ENCODE peak calls at places on chromosomes 4 and X, in nine cellular contexts. C, K, F, T, N, M, W, V and R are unnamed samples.

GRCh38 chr4:162700815-162701361 is 465.8 kb downstream of the NAF1 start:
- DNase-seq in V (no peak), N (no peak), W (no peak), M (no peak), F (no peak), C (no peak), T (no peak), K (no peak), R (no peak)

GRCh38 chr4:5899396-5899795 is 6.5 kb upstream of the CRMP1 start:
- DNase-seq in N (no peak), V (no peak), K (no peak), F (no peak), M (no peak), W (no peak), C (no peak), T (no peak), R (no peak)

GRCh38 chr4:147596377-147596776 is 20.8 kb upstream of the TMEM184C start:
- DNase-seq in K (no peak), M (no peak), N (no peak), T (peak; percentile 32), C (no peak), F (no peak), V (no peak), W (no peak), R (no peak)

GRCh38 chrX:68842781-68843581 is 14.2 kb downstream of the EFNB1 start:
- DNase-seq in W (peak; percentile 77), F (no peak), C (no peak), N (no peak), M (no peak), T (peak; percentile 60), K (no peak), V (no peak), R (no peak)

GRCh38 chrX:45524805-45525204 is 324.1 kb upstream of the DIPK2B start:
- DNase-seq in C (no peak), V (no peak), F (no peak), T (peak; percentile 17), W (no peak), K (no peak), M (no peak), N (no peak), R (no peak)

GRCh38 chr4:34731045-34731444 is 1513.3 kb downstream of the ARAP2 start:
- DNase-seq in C (no peak), F (no peak), V (peak; percentile 10), W (no peak), M (no peak), K (no peak), N (no peak), T (no peak), R (no peak)

GRCh38 chr4:165208741-165209388 is 1.5 kb downstream of the KLHL2 start:
- DNase-seq in C (no peak), W (no peak), F (no peak), M (no peak), K (no peak), V (no peak), T (peak; percentile 32), N (no peak), R (no peak)

GRCh38 chrX:23935116-23935515 is 27.3 kb downstream of the CXorf58 start:
- DNase-seq in M (no peak), W (no peak), K (no peak), F (no peak), V (no peak), N (no peak), T (no peak), C (no peak), R (no peak)

DNA sequence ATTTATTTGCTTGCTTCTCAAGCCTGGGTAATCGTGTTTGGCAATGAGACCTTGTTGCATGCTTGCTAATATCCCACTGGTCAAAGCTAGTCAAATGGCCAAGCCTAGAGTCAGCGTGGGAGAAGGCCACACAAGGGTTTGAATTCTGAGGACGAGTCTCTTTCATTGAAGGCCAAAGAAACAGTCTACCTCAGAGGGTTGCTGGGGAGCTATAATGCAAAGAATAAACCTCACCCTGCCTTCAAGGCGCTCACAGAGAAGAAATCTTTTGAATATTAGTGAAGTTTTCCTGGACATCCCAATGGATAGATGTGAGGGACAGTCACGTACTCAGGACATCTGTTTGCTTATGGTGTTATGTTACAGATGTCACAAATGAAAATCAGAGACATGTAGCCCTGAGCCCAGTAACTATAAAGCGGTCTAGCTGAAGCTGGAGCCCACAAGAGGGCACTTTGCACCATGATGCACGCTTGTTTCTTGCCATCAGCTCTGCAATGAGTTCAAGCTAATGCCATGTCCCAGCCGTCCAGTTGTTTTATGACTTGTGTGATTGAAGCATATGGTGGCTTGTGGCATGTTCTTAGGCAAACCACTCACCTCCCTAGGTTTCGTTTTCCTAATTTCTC is 1.1 kb upstream of the TLR3 start:
- DNase-seq in F (no peak), T (peak; percentile 32), N (no peak), C (peak; percentile 63), V (peak; percentile 39), K (peak; percentile 21), M (peak; percentile 23), W (no peak), R (peak; percentile 78)
- H3K4me3 ChIP-seq in F (peak overlapping the region; percentile 63), T (no peak overlapping the region), N (peak overlapping the region; percentile 54), C (peak overlapping the region; percentile 53), V (peak overlapping the region; percentile 79), K (peak overlapping the region; percentile 77), M (peak overlapping the region; percentile 43), W (peak overlapping the region; percentile 84), R (peak overlapping the region; percentile 67)

GRCh38 chr4:151218343-151218742 is 58.6 kb upstream of the PRSS48 start:
- DNase-seq in W (no peak), N (no peak), T (no peak), F (no peak), V (peak; percentile 66), K (no peak), M (no peak), C (no peak), R (no peak)

GRCh38 chr4:151219938-151220337 is 57.0 kb upstream of the PRSS48 start:
- DNase-seq in N (no peak), K (no peak), C (no peak), T (no peak), F (no peak), M (no peak), V (no peak), W (no peak), R (no peak)

GRCh38 chr4:151219091-151219490 is 57.9 kb upstream of the PRSS48 start:
- DNase-seq in N (no peak), T (no peak), C (no peak), W (no peak), V (no peak), K (no peak), M (no peak), F (no peak), R (no peak)

DNA sequence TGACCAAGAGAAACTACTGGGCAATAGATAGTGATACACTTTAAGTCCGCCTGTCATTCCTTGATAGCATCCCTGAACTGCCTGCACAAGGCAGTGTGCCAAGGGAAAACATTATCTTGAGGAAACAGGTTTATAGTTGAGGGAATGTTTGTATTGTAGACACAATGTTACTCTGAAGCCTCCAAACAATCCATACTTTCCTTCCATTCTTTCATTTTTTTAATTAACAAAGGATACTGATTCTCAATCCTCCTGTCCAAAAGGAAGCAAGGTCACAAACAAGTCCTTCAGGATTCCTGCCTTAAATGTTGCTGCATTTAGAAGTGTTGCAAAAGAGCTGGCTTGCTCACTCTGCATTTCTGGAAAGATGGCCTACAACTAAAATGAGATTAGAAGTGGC is 61.7 kb upstream of the PRSS48 start:
- DNase-seq in K (no peak), N (no peak), W (no peak), T (no peak), M (no peak), F (no peak), V (no peak), C (no peak), R (no peak)
- H3K27ac ChIP-seq in K (no peak overlapping the region), N (no peak overlapping the region), W (no peak overlapping the region), T (no peak overlapping the region), M (no peak overlapping the region), F (no peak overlapping the region), V (no peak overlapping the region), C (peak overlapping the region; percentile 45), R (no peak overlapping the region)

GRCh38 chrX:15947648-15948317 is 93.2 kb upstream of the AP1S2 start:
- DNase-seq in V (peak; percentile 53), W (no peak), C (peak; percentile 41), N (peak; percentile 8), K (no peak), T (peak; percentile 65), M (no peak), F (no peak), R (no peak)

GRCh38 chrX:15948318-15948660 is 93.7 kb upstream of the AP1S2 start:
- DNase-seq in T (peak; percentile 13), V (no peak), N (no peak), W (no peak), F (no peak), M (no peak), C (no peak), K (no peak), R (no peak)

GRCh38 chrX:15943393-15943792 is 88.8 kb upstream of the AP1S2 start:
- DNase-seq in C (no peak), F (no peak), N (no peak), T (no peak), M (no peak), K (no peak), V (no peak), W (no peak), R (no peak)

GRCh38 chrX:15942307-15942706 is 87.7 kb upstream of the AP1S2 start:
- DNase-seq in M (no peak), W (no peak), K (no peak), T (no peak), N (no peak), C (no peak), V (no peak), F (no peak), R (no peak)

DNA sequence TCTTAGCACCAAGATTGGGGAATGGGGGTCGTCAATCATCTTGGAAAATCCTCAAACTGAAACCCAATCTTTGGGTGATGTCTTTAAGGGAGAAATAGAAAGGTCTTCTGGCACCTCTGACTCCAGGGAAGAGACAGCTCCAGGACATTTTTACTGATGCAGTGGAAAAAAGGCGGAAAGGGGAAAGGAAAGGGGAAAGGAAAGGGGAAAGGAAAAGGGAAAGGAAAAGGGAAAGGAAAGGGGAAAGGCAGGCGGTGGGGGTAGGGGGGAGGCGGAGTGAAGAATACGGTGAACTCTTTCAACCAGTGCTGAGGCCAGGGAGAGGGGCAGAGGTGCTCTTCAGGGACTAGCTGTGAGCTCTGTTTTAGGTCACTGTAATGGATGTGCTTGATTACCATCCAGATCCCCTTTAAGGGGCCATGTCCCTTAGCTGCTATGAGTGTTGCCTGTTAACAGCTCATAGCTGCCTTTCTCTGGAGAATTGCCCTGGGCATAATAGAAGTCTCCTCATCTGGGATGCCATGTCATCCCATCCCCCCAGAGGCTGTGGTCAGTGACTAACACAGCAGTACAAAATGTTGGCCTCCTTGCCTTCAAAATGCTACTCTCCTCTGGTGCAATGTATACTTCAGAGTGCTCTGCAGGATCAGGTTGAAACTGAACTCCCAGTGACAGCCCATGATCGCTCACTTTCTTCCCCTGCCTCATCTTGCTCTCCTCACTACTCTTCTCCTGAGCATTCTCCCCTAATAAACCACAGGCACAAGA is 92.4 kb upstream of the AP1S2 start:
- DNase-seq in V (peak; percentile 83), C (no peak), W (no peak), T (peak; percentile 92), N (peak; percentile 44), K (no peak), F (no peak), M (no peak), R (no peak)
- H3K4me3 ChIP-seq in V (peak overlapping the region; percentile 65), C (no peak overlapping the region), W (no peak overlapping the region), T (no peak overlapping the region), N (no peak overlapping the region), K (no peak overlapping the region), F (no peak overlapping the region), M (no peak overlapping the region), R (no peak overlapping the region)

GRCh38 chr4:38856524-38857337 is at the start of gene TLR6:
- DNase-seq in T (peak; percentile 78), N (no peak), W (no peak), M (no peak), K (peak; percentile 80), C (peak; percentile 59), V (peak; percentile 73), F (peak; percentile 23), R (no peak)

GRCh38 chr4:38858097-38858420 is 1.4 kb upstream of the TLR6 start:
- DNase-seq in F (no peak), V (no peak), W (no peak), C (no peak), M (no peak), N (no peak), K (no peak), T (no peak), R (no peak)

GRCh38 chr4:38856046-38856445 is 571 bp downstream of the TLR6 start:
- DNase-seq in M (no peak), K (no peak), V (no peak), F (no peak), C (no peak), W (no peak), N (no peak), T (peak; percentile 12), R (no peak)

GRCh38 chr4:38859501-38859900 is 2.9 kb upstream of the TLR6 start:
- DNase-seq in F (no peak), T (no peak), C (no peak), M (no peak), V (no peak), W (no peak), K (no peak), N (no peak), R (no peak)

DNA sequence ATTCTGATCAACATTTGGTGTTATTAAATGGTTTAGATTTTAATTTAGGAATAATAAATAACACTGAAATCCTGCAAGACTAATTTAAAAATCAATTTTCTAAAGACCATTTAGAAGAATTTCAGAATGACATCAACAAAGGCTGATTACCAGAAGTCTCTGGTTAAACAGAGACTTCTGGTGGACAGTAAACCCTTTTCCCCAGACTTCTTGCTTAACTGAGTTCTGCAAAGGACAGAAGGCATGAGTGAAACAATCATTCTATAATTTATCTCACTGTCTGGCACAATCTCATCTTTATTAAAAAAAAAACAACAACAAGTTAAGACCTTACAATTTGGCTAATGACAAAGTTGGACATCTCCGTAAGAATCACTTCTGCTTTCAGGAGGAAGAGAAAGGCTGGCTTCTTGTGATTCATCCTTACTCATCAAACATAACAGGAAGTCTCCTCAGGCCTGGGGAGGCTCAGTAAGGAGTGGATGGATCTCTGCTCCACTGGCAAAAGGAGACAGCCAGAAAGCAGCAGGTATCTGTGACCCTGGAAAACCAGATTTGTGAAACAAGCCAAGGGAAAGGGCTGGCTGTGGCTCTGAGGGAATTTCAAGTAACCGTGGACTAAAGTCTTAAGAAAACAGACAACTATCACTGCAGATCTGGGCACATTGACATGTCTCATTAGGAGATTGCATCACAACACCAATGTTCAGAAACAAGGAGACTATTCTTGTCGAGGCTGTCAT is 908 bp upstream of the TLR6 start:
- DNase-seq in K (no peak), F (no peak), C (peak; percentile 74), W (no peak), N (peak; percentile 55), V (peak; percentile 96), T (peak; percentile 92), M (no peak), R (peak; percentile 71)
- H3K27ac ChIP-seq in K (peak overlapping the region; percentile 63), F (no peak overlapping the region), C (peak overlapping the region; percentile 84), W (no peak overlapping the region), N (peak overlapping the region; percentile 94), V (peak overlapping the region; percentile 96), T (peak overlapping the region; percentile 86), M (peak overlapping the region; percentile 67), R (peak overlapping the region; percentile 2)